ENCODE peak calls at places on chromosomes 7 and 10, in four cellular contexts. Z, J, V and W are unnamed samples.

GRCh38 chr7:86282014-86282682 is 361.6 kb upstream of the GRM3 start:
- DNase-seq in J (no peak), V (no peak), Z (no peak), W (no peak)

GRCh38 chr10:123459371-123460224 is 206.6 kb upstream of the GPR26 start:
- DNase-seq in J (no peak), Z (no peak), V (no peak), W (no peak)

GRCh38 chr7:137572071-137572784 is 228.7 kb upstream of the PTN start:
- DNase-seq in Z (no peak), V (no peak), J (peak; percentile 35), W (no peak)

GRCh38 chr7:137209151-137209822 is 134.2 kb downstream of the PTN start:
- DNase-seq in Z (peak; percentile 26), V (peak; percentile 3), J (peak; percentile 55), W (no peak)

GRCh38 chr7:27947581-27948278 is 207.8 kb downstream of the TAX1BP1 start:
- DNase-seq in J (peak; percentile 21), V (no peak), Z (no peak), W (no peak)

GRCh38 chr10:110502851-110503301 is 5.2 kb downstream of the DUSP5 start:
- DNase-seq in Z (peak; percentile 33), J (peak; percentile 78), V (peak; percentile 33), W (no peak)

GRCh38 chr10:109698121-109698520 is 225.2 kb downstream of the XPNPEP1 start:
- DNase-seq in Z (no peak), J (no peak), V (no peak), W (no peak)

GRCh38 chr7:134785842-134786241 is 6.4 kb downstream of the CALD1 start:
- DNase-seq in V (no peak), J (peak; percentile 48), Z (no peak), W (no peak)

GRCh38 chr7:87960244-87960643 is 26.2 kb downstream of the ADAM22 start:
- DNase-seq in J (no peak), Z (no peak), V (no peak), W (no peak)

GRCh38 chr10:23344251-23344841 is at the start of gene C10orf67:
- DNase-seq in Z (peak; percentile 63), J (peak; percentile 50), V (peak; percentile 13), W (peak; percentile 23)

GRCh38 chr10:99593312-99593711 is 26.9 kb downstream of the SLC25A28 start:
- DNase-seq in V (no peak), Z (no peak), J (no peak), W (no peak)

GRCh38 chr10:104293021-104293420 is 24.0 kb downstream of the GSTO2 start:
- DNase-seq in Z (no peak), J (peak; percentile 78), V (no peak), W (no peak)

GRCh38 chr7:139099181-139099947 is 10.2 kb downstream of the ZC3HAV1 start:
- DNase-seq in J (peak; percentile 14), V (no peak), Z (no peak), W (no peak)

GRCh38 chr7:137989590-137989989 is 12.3 kb downstream of the CREB3L2 start:
- DNase-seq in Z (no peak), V (no peak), J (no peak), W (no peak)

GRCh38 chr7:92740713-92741126 is 95.7 kb downstream of the CDK6 start:
- DNase-seq in V (peak; percentile 44), J (peak; percentile 73), Z (peak; percentile 54), W (no peak)

GRCh38 chr7:102097601-102098161 is 189.0 kb upstream of the SH2B2 start:
- DNase-seq in Z (no peak), V (no peak), J (no peak), W (no peak)

GRCh38 chr10:79392506-79393176 is 45.4 kb downstream of the PPIF start:
- DNase-seq in J (no peak), Z (peak; percentile 4), V (no peak), W (peak; percentile 1)

GRCh38 chr7:138282997-138283396 is 177.1 kb upstream of the TRIM24 start:
- DNase-seq in Z (no peak), V (no peak), J (peak; percentile 39), W (no peak)

GRCh38 chr7:120989571-120990220 is 1.2 kb downstream of the CPED1 start:
- DNase-seq in J (peak; percentile 43), Z (peak; percentile 7), V (no peak), W (no peak)

GRCh38 chr10:103100620-103101019 is 92.5 kb downstream of the NT5C2 start:
- DNase-seq in V (no peak), J (no peak), Z (no peak), W (no peak)

GRCh38 chr7:39069046-39069445 is 91.3 kb downstream of the POU6F2 start:
- DNase-seq in Z (no peak), V (no peak), J (no peak), W (no peak)

GRCh38 chr10:34687434-34688205 is 127.5 kb downstream of the PARD3 start:
- DNase-seq in Z (no peak), J (peak; percentile 63), V (no peak), W (no peak)

GRCh38 chr7:100583132-100584045 is 2.5 kb downstream of the LRCH4 start:
- DNase-seq in Z (peak; percentile 81), J (peak; percentile 77), V (no peak), W (peak; percentile 47)

GRCh38 chr7:43302773-43303172 is 190.3 kb downstream of the HECW1 start:
- DNase-seq in Z (no peak), V (no peak), J (no peak), W (no peak)

GRCh38 chr7:93310346-93310745 is 78.2 kb downstream of the VPS50 start:
- DNase-seq in J (no peak), Z (no peak), V (no peak), W (no peak)

GRCh38 chr7:143374556-143374955 is 6.6 kb upstream of the ZYX start:
- DNase-seq in V (no peak), Z (no peak), J (no peak), W (no peak)

GRCh38 chr10:14670551-14671240 is 104.0 kb downstream of the FAM107B start:
- DNase-seq in V (peak; percentile 31), J (no peak), Z (no peak), W (no peak)

GRCh38 chr7:33590902-33591301 is 314.4 kb upstream of the BMPER start:
- DNase-seq in J (peak; percentile 31), V (no peak), Z (no peak), W (no peak)

GRCh38 chr10:9302142-9302746 is 1247.8 kb downstream of the GATA3 start:
- DNase-seq in V (peak; percentile 15), J (peak; percentile 66), Z (no peak), W (no peak)

GRCh38 chr7:114026486-114027089 is 107.8 kb upstream of the PPP1R3A start:
- DNase-seq in J (peak; percentile 74), Z (no peak), V (peak; percentile 27), W (no peak)

GRCh38 chr7:28573751-28574295 is 161.5 kb downstream of the CREB5 start:
- DNase-seq in J (peak; percentile 26), Z (no peak), V (no peak), W (no peak)

GRCh38 chr10:30877111-30877510 is 154.6 kb downstream of the ZNF438 start:
- DNase-seq in J (no peak), Z (no peak), V (no peak), W (no peak)